ENCODE peak calls at places on chromosomes 5 and 9, in four cellular contexts. F is HEK293T; Q is activated CD4-positive, alpha-beta T cell treated with anti-CD3 and anti-CD28 coated beads, Interleukin-2, amount 50 U/mL, for 24 hours; Z is activated T-helper 2 cell treated with anti-CD3 and anti-CD28 coated beads, Interferon-gamma antibody, Interleukin-2, Interleukin-4, amounts not matched to agents 10 μg/mL and 5 μg/mL and 100 μg/mL, durations not matched to agents 14 hours and 24 hours and 36 hours. V is an unnamed sample.

GRCh38 chr9:78863531-78863930 is 566.6 kb downstream of the PSAT1 start:
- DNase-seq in F (no peak), Q (no peak), Z (no peak), V (no peak)

GRCh38 chr5:117892360-117892759 is 1096.0 kb downstream of the DTWD2 start:
- DNase-seq in F (no peak), Q (no peak), Z (no peak), V (no peak)

GRCh38 chr5:7325975-7326911 is 69.7 kb upstream of the ADCY2 start:
- DNase-seq in F (no peak), Q (no peak), Z (no peak), V (no peak)

GRCh38 chr9:76592105-76593010 is 133.4 kb downstream of the GCNT1 start:
- DNase-seq in F (no peak), Q (no peak), Z (no peak), V (no peak)

GRCh38 chr5:172852490-172853354 is 18.7 kb downstream of the ERGIC1 start:
- DNase-seq in F (no peak), Q (no peak), Z (no peak), V (no peak)

GRCh38 chr5:95808686-95809413 is 13.7 kb downstream of the GLRX start:
- DNase-seq in F (peak; percentile 57), Q (no peak), Z (peak; percentile 74), V (no peak)

GRCh38 chr5:76801159-76801802 is 17.5 kb upstream of the F2RL1 start:
- DNase-seq in F (no peak), Q (no peak), Z (no peak), V (no peak)

GRCh38 chr9:13181652-13182051 is 97.8 kb downstream of the MPDZ start:
- DNase-seq in F (no peak), Q (no peak), Z (no peak), V (no peak)

GRCh38 chr5:16754086-16754485 is 137.3 kb upstream of the RETREG1 start:
- DNase-seq in F (no peak), Q (no peak), Z (no peak), V (no peak)

GRCh38 chr5:4700082-4700481 is 440.0 kb upstream of the ADAMTS16 start:
- DNase-seq in F (peak; percentile 17), Q (no peak), Z (no peak), V (peak; percentile 42)

GRCh38 chr9:132497731-132498130 is 84.7 kb upstream of the BARHL1 start:
- DNase-seq in F (no peak), Q (no peak), Z (no peak), V (no peak)

GRCh38 chr5:41250351-41250987 is 37.1 kb upstream of the C6 start:
- DNase-seq in F (no peak), Q (no peak), Z (no peak), V (no peak)

GRCh38 chr9:137760426-137760825 is 117.2 kb upstream of the CACNA1B start:
- DNase-seq in F (no peak), Q (no peak), Z (no peak), V (no peak)

GRCh38 chr9:125262217-125262991 is 778 bp downstream of the GAPVD1 start:
- DNase-seq in F (peak; percentile 38), Q (no peak), Z (no peak), V (peak; percentile 21)

GRCh38 chr9:3323714-3324113 is 202.1 kb downstream of the RFX3 start:
- DNase-seq in F (no peak), Q (no peak), Z (no peak), V (no peak)

V was measured in amygdala.